ENCODE peak calls at places on chromosomes 6 and 20, in six cellular contexts. U is omental fat pad; F is stimulated activated CD8-positive, alpha-beta memory T cell treated with anti-CD3 and anti-CD28 coated beads, Interleukin-15, amount 100 ng/mL, for 24 hours; N is CD4-positive, alpha-beta T cell; Q is fibroblast of lung; X is lung. K is an unnamed sample.

GRCh38 chr20:51801220-51801991 is 915 bp downstream of the SALL4 start:
- DNase-seq in U (no peak), Q (peak; percentile 7), N (no peak), F (no peak), X (no peak), K (no peak)

GRCh38 chr6:35751594-35751993 is 14.8 kb downstream of the ARMC12 start:
- DNase-seq in N (no peak), F (no peak), Q (no peak), U (no peak), X (no peak), K (no peak)

GRCh38 chr6:52016918-52017748 is 70.3 kb downstream of the PKHD1 start:
- DNase-seq in N (no peak), Q (no peak), X (no peak), U (no peak), F (no peak), K (no peak)

GRCh38 chr6:52904562-52905279 is 4.8 kb downstream of the GSTA3 start:
- DNase-seq in N (no peak), U (no peak), F (no peak), X (no peak), Q (no peak), K (no peak)

GRCh38 chr6:168097621-168098430 is 18.8 kb upstream of the FRMD1 start:
- DNase-seq in Q (no peak), U (no peak), F (no peak), N (no peak), X (no peak), K (peak; percentile 79)

GRCh38 chr6:167993169-167993568 is 4.3 kb upstream of the KIF25 start:
- DNase-seq in Q (no peak), U (no peak), F (no peak), X (no peak), N (no peak), K (peak; percentile 80)

GRCh38 chr6:130743175-130743574 is 84.0 kb upstream of the SMLR1 start:
- DNase-seq in N (no peak), U (no peak), X (no peak), Q (no peak), F (no peak), K (no peak)

GRCh38 chr20:49119972-49120371 is 68.2 kb downstream of the STAU1 start:
- DNase-seq in X (no peak), F (no peak), U (no peak), Q (no peak), N (no peak), K (no peak)

GRCh38 chr6:35425284-35425683 is 26.9 kb upstream of the FANCE start:
- DNase-seq in U (no peak), Q (peak; percentile 82), F (no peak), X (no peak), N (no peak), K (no peak)

GRCh38 chr6:39243809-39244208 is 14.5 kb upstream of the KCNK5 start:
- DNase-seq in F (no peak), U (no peak), Q (no peak), N (no peak), X (no peak), K (no peak)

GRCh38 chr6:55913213-55914195 is 38.1 kb upstream of the BMP5 start:
- DNase-seq in N (no peak), U (no peak), F (no peak), X (no peak), Q (peak; percentile 61), K (no peak)

GRCh38 chr6:90221403-90221802 is 75.2 kb downstream of the BACH2 start:
- DNase-seq in Q (no peak), F (no peak), X (no peak), U (no peak), N (no peak), K (no peak)

GRCh38 chr6:170441316-170441715 is 111.8 kb downstream of the PSMB1 start:
- DNase-seq in X (no peak), N (no peak), Q (peak; percentile 31), U (no peak), F (no peak), K (no peak)

GRCh38 chr6:18720075-18720474 is 332.9 kb downstream of the RNF144B start:
- DNase-seq in U (no peak), Q (no peak), X (no peak), N (no peak), F (no peak), K (no peak)

GRCh38 chr20:45036044-45036755 is 64.7 kb downstream of the KCNS1 start:
- DNase-seq in Q (peak; percentile 85), X (no peak), U (no peak), N (no peak), F (no peak), K (no peak)

GRCh38 chr6:34142599-34142998 is 3.3 kb downstream of the GRM4 start:
- DNase-seq in U (no peak), F (no peak), N (no peak), X (no peak), Q (no peak), K (peak; percentile 41)

GRCh38 chr20:25339608-25340007 is 51.0 kb downstream of the ABHD12 start:
- DNase-seq in X (peak; percentile 46), F (no peak), U (no peak), N (no peak), Q (no peak), K (no peak)

GRCh38 chr6:36793913-36794703 is 45.1 kb downstream of the CPNE5 start:
- DNase-seq in X (no peak), F (no peak), N (no peak), Q (no peak), U (no peak), K (no peak)

K was measured in heart left ventricle.